ENCODE peak calls at places on chromosomes 12 and 14, in five cellular contexts. F is HL-60; Y is CD8-positive, alpha-beta memory T cell; G is vagina; I is uterus. X is an unnamed sample.

GRCh38 chr12:50174971-50175715 is 8.0 kb upstream of the CERS5 start:
- DNase-seq in F (peak), Y (peak), G (no peak), I (peak), X (peak)

GRCh38 chr14:51533160-51533559 is 118.5 kb upstream of the FRMD6 start:
- DNase-seq in F (no peak), Y (no peak), G (no peak), I (no peak), X (no peak)

GRCh38 chr14:64683264-64683663 is 21.0 kb upstream of the PLEKHG3 start:
- DNase-seq in F (no peak), Y (no peak), G (peak), I (no peak), X (no peak)

GRCh38 chr12:117012189-117012805 is 86.9 kb downstream of the TESC start:
- DNase-seq in F (no peak), Y (no peak), G (no peak), I (no peak), X (no peak)

GRCh38 chr14:90552465-90553297 is 155.9 kb downstream of the CALM1 start:
- DNase-seq in F (no peak), Y (no peak), G (no peak), I (no peak), X (no peak)

GRCh38 chr14:51547260-51547659 is 104.5 kb upstream of the FRMD6 start:
- DNase-seq in F (no peak), Y (no peak), G (no peak), I (peak), X (no peak)

GRCh38 chr12:32196250-32197198 is 89.9 kb downstream of the BICD1 start:
- DNase-seq in F (no peak), Y (no peak), G (no peak), I (no peak), X (no peak)

GRCh38 chr14:55600784-55601561 is 21.0 kb downstream of the KTN1 start:
- DNase-seq in F (no peak), Y (no peak), G (no peak), I (no peak), X (no peak)

GRCh38 chr14:102949062-102949800 is 26.8 kb downstream of the AMN start:
- DNase-seq in F (peak), Y (peak), G (no peak), I (no peak), X (peak)

GRCh38 chr14:90717916-90718315 is 98.3 kb downstream of the TTC7B start:
- DNase-seq in F (no peak), Y (no peak), G (peak), I (no peak), X (no peak)

GRCh38 chr14:104113631-104114420 is 24.6 kb upstream of the KIF26A start:
- DNase-seq in F (no peak), Y (no peak), G (no peak), I (no peak), X (no peak)

GRCh38 chr12:112116232-112117060 is 7.9 kb upstream of the NAA25 start:
- DNase-seq in F (peak), Y (no peak), G (no peak), I (peak), X (no peak)

GRCh38 chr12:47744005-47744651 is 14.6 kb downstream of the RAPGEF3 start:
- DNase-seq in F (no peak), Y (peak), G (no peak), I (no peak), X (peak)

GRCh38 chr12:12696562-12697383 is 790 bp upstream of the GPR19 start:
- DNase-seq in F (peak), Y (peak), G (no peak), I (peak), X (peak)

GRCh38 chr12:77599782-77600491 is 230.8 kb upstream of the NAV3 start:
- DNase-seq in F (no peak), Y (no peak), G (no peak), I (no peak), X (no peak)

GRCh38 chr12:19045421-19045820 is 84.1 kb upstream of the PLEKHA5 start:
- DNase-seq in F (no peak), Y (no peak), G (no peak), I (no peak), X (no peak)

GRCh38 chr14:94780536-94781404 is 10.9 kb upstream of the GSC start:
- DNase-seq in F (no peak), Y (no peak), G (no peak), I (no peak), X (no peak)

GRCh38 chr14:85468815-85469214 is 61.1 kb upstream of the FLRT2 start:
- DNase-seq in F (no peak), Y (no peak), G (no peak), I (no peak), X (no peak)

GRCh38 chr14:28709571-28710305 is 56.8 kb upstream of the FOXG1 start:
- DNase-seq in F (no peak), Y (no peak), G (no peak), I (no peak), X (no peak)

GRCh38 chr14:28704153-28704552 is 62.4 kb upstream of the FOXG1 start:
- DNase-seq in F (no peak), Y (no peak), G (no peak), I (no peak), X (no peak)

GRCh38 chr14:28703482-28703881 is 63.1 kb upstream of the FOXG1 start:
- DNase-seq in F (no peak), Y (no peak), G (no peak), I (no peak), X (no peak)

GRCh38 chr14:28707814-28708213 is 58.8 kb upstream of the FOXG1 start:
- DNase-seq in F (no peak), Y (no peak), G (no peak), I (no peak), X (no peak)
- H3K27ac ChIP-seq in F (no peak), Y (no peak), G (no peak), I (no peak), X (no peak)

DNA sequence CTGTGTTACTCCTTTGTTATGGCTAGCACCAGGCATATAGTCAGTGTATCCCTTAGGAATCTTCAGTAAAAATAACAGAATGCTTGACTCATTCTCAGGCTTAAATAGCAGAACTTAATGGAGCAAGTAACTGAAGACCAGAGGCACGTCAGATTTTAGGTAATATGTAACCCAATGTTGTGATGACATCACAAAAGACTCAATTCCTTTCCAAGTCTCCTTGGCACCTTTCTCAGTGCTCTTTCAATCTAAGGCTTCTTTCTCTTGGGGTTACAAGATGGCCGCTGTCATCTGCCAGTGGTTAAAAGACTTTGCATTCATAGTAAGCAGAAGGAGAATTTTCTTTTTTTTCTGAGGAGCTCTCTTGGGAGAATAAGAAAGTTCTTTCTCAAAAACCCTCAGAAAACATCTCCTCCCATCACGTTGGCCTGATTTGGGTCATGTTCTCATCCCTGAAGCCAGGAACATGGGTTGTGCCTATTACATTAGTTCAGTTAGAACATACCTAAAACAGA is 33.4 kb upstream of the DCN start:
- DNase-seq in F (no peak), Y (no peak), G (no peak), I (no peak), X (no peak)
- H3K27ac ChIP-seq in F (no peak), Y (no peak), G (no peak), I (no peak), X (no peak)

DNA sequence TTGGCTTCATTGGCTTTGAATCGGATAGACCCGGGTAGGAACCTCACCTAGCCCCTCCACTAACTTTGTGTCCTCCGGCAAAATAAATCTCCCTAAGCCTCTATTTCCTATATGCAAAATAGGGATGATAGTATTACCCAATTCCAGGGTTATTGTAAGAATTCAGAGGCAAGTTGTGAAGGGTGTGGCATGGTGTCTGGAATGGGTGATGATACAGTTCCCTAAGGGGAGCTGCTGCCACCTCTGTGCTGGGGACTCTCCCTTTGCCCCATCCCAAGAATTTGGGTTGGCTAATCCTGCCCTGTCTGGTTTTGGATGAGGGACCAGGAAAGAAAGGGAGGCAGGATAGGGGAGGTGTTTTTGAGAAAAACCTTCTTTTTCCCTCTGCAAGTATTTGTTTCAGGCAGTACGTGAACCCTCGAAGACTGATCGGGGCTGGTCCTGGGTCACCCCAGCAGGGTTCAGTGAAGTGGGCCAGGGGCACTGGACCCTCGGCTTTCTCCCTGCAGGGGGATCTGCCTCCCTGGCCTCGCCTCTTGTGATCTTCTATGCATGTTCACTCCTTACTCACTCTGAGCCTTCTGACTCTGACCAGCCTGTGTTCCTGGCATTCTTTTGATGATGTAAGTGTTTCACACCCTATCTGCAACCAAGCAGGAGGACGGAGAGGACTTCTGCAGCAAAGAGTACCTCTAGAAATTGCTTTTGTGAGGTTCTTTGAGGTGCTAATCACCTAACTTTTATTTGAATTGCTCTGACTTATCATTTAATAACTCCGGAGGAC is 60.8 kb downstream of the RASSF3 start:
- DNase-seq in F (no peak), Y (no peak), G (no peak), I (peak), X (no peak)
- H3K27ac ChIP-seq in F (no peak), Y (peak), G (peak), I (peak), X (peak)

GRCh38 chr12:14264777-14265176 is 100.7 kb upstream of the ATF7IP start:
- DNase-seq in F (peak), Y (no peak), G (no peak), I (no peak), X (no peak)

GRCh38 chr12:14263742-14264141 is 101.7 kb upstream of the ATF7IP start:
- DNase-seq in F (no peak), Y (no peak), G (no peak), I (no peak), X (no peak)

GRCh38 chr12:14262771-14263511 is 102.5 kb upstream of the ATF7IP start:
- DNase-seq in F (no peak), Y (no peak), G (no peak), I (no peak), X (no peak)

GRCh38 chr12:14261861-14262260 is 103.6 kb upstream of the ATF7IP start:
- DNase-seq in F (no peak), Y (no peak), G (no peak), I (no peak), X (no peak)

GRCh38 chr12:14264316-14264715 is 101.2 kb upstream of the ATF7IP start:
- DNase-seq in F (no peak), Y (no peak), G (no peak), I (no peak), X (no peak)
- H3K27ac ChIP-seq in F (peak), Y (no peak), G (no peak), I (no peak), X (no peak)

GRCh38 chr12:563899-564298 is 99.3 kb downstream of the NINJ2 start:
- DNase-seq in F (no peak), Y (no peak), G (no peak), I (no peak), X (no peak)
- H3K27ac ChIP-seq in F (peak), Y (peak), G (no peak), I (no peak), X (peak)

DNA sequence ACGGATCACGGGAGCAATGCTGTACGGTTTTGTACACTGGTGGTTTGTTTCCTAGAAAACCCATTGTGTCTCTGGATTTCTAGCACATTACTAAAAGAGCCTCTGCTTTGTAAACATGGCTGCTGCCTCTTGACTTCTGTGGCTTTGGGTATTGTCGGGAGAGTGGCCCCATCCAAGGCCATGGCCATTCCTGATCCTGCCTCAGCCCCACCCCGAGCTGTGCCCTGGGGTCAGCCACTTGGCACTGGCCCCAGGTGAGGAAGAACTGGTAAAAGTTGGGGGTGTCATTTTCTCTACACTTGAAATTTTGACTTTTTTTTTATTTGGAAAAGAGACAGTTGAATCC is 36.5 kb downstream of the SLC8B1 start:
- DNase-seq in F (no peak), Y (no peak), G (no peak), I (no peak), X (no peak)
- H3K27ac ChIP-seq in F (no peak), Y (no peak), G (peak), I (no peak), X (no peak)

DNA sequence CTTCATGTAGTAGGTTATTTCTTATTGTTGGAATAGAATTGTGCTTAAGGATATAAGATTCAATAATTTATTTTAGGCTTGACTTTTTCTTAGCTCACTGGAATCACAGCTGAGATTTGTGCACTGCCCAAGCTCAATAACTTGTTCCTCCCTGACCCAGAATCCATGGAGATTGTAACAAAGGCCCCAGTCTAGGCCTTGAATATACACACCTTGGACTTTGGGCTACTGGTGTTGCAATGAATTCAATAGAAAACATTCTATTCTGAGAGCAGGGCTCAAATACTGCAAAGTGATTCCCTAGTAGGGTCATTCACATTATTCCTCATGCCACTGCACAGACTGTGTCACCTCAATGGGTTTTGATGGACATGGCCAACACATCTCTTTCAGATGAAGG is 352.4 kb downstream of the GALC start:
- DNase-seq in F (no peak), Y (no peak), G (no peak), I (no peak), X (no peak)
- H3K27ac ChIP-seq in F (no peak), Y (no peak), G (no peak), I (no peak), X (no peak)

GRCh38 chr12:68561830-68562229 is 48.9 kb upstream of the RAP1B start:
- DNase-seq in F (no peak), Y (no peak), G (no peak), I (no peak), X (no peak)
- H3K27ac ChIP-seq in F (no peak), Y (no peak), G (no peak), I (no peak), X (no peak)

X was measured in naive thymus-derived CD4-positive, alpha-beta T cell.